ENCODE peak calls at places on chromosome 6, in four cellular contexts. M is PC-3, F is OCI-LY7, D is hepatocyte. C is an unnamed sample.

GRCh38 chr6:93040375-93040774 is 379.0 kb downstream of the EPHA7 start:
- DNase-seq in M (peak), F (no peak), D (no peak), C (no peak)

GRCh38 chr6:36728289-36729168 is 30.9 kb downstream of the RAB44 start:
- DNase-seq in M (no peak), F (no peak), D (no peak), C (no peak)

GRCh38 chr6:119311514-119312142 is 37.9 kb downstream of the MAN1A1 start:
- DNase-seq in M (no peak), F (no peak), D (no peak), C (no peak)

GRCh38 chr6:111846511-111847409 is 26.5 kb downstream of the FYN start:
- DNase-seq in M (no peak), F (no peak), D (no peak), C (no peak)

GRCh38 chr6:48080227-48081009 is 30.6 kb downstream of the PTCHD4 start:
- DNase-seq in M (peak), F (no peak), D (no peak), C (no peak)

GRCh38 chr6:118580585-118581419 is 32.7 kb downstream of the PLN start:
- DNase-seq in M (peak), F (peak), D (peak), C (peak)

GRCh38 chr6:124480021-124480430 is 482.2 kb upstream of the RNF217 start:
- DNase-seq in M (no peak), F (no peak), D (no peak), C (no peak)

GRCh38 chr6:165746331-165746730 is 83.3 kb upstream of the PDE10A start:
- DNase-seq in M (no peak), F (no peak), D (no peak), C (no peak)

GRCh38 chr6:44217332-44218143 is 812 bp downstream of the MYMX start:
- DNase-seq in M (no peak), F (no peak), D (no peak), C (no peak)

GRCh38 chr6:33198853-33199436 is 1.5 kb downstream of the RXRB start:
- DNase-seq in M (no peak), F (no peak), D (no peak), C (no peak)

GRCh38 chr6:133854633-133855598 is 34.0 kb upstream of the TCF21 start:
- DNase-seq in M (no peak), F (no peak), D (peak), C (peak)

GRCh38 chr6:107491791-107492674 is 2.1 kb downstream of the SOBP start:
- DNase-seq in M (no peak), F (no peak), D (no peak), C (no peak)

GRCh38 chr6:8192067-8192466 is 89.7 kb upstream of the EEF1E1 start:
- DNase-seq in M (no peak), F (no peak), D (no peak), C (no peak)

GRCh38 chr6:11918021-11918738 is 93.9 kb upstream of the HIVEP1 start:
- DNase-seq in M (no peak), F (no peak), D (peak), C (no peak)

GRCh38 chr6:145763742-145764141 is 28.4 kb upstream of the EPM2A start:
- DNase-seq in M (no peak), F (no peak), D (no peak), C (no peak)

GRCh38 chr6:26243132-26243531 is 121.9 kb upstream of the BTN3A2 start:
- DNase-seq in M (peak), F (no peak), D (peak), C (no peak)

GRCh38 chr6:684831-685636 is 7.9 kb downstream of the EXOC2 start:
- DNase-seq in M (no peak), F (no peak), D (no peak), C (peak)

GRCh38 chr6:165704001-165704748 is 41.1 kb upstream of the PDE10A start:
- DNase-seq in M (no peak), F (no peak), D (no peak), C (peak)

GRCh38 chr6:158660331-158660730 is 10.5 kb downstream of the SYTL3 start:
- DNase-seq in M (peak), F (peak), D (peak), C (peak)

GRCh38 chr6:12993283-12993898 is 276.8 kb downstream of the PHACTR1 start:
- DNase-seq in M (no peak), F (no peak), D (no peak), C (no peak)

GRCh38 chr6:157552171-157552747 is 171.3 kb downstream of the ZDHHC14 start:
- DNase-seq in M (peak), F (no peak), D (no peak), C (no peak)

GRCh38 chr6:43954311-43955131 is 172.7 kb downstream of the MRPL14 start:
- DNase-seq in M (no peak), F (no peak), D (no peak), C (no peak)

GRCh38 chr6:139996253-139996834 is 621.9 kb upstream of the CITED2 start:
- DNase-seq in M (no peak), F (peak), D (peak), C (peak)
- TF ChIP-seq EZH2phosphoT487 in M (no peak), F (no peak), D (no peak), C (no peak)

GRCh38 chr6:109311481-109311880 is 70.8 kb downstream of the CD164 start:
- DNase-seq in M (no peak), F (no peak), D (no peak), C (no peak)

GRCh38 chr6:109305028-109305427 is 77.2 kb downstream of the CD164 start:
- DNase-seq in M (no peak), F (no peak), D (no peak), C (no peak)

GRCh38 chr6:109306733-109307132 is 75.5 kb downstream of the CD164 start:
- DNase-seq in M (no peak), F (no peak), D (no peak), C (no peak)

GRCh38 chr6:109309917-109310316 is 72.3 kb downstream of the CD164 start:
- DNase-seq in M (no peak), F (peak), D (no peak), C (no peak)

GRCh38 chr6:109308018-109308492 is 74.2 kb downstream of the CD164 start:
- DNase-seq in M (peak), F (no peak), D (peak), C (no peak)
- TF ChIP-seq EZH2phosphoT487 in M (no peak), F (no peak), D (no peak), C (no peak)

GRCh38 chr6:99603421-99604160 is 3.0 kb upstream of the PRDM13 start:
- DNase-seq in M (no peak), F (no peak), D (peak), C (no peak)
- TF ChIP-seq EZH2phosphoT487 in M (no peak), F (peak), D (peak), C (no peak)

GRCh38 chr6:35248300-35248699 is 11.2 kb upstream of the ZNF76 start:
- DNase-seq in M (no peak), F (no peak), D (no peak), C (no peak)
- TF ChIP-seq EZH2phosphoT487 in M (no peak), F (no peak), D (no peak), C (no peak)

DNA sequence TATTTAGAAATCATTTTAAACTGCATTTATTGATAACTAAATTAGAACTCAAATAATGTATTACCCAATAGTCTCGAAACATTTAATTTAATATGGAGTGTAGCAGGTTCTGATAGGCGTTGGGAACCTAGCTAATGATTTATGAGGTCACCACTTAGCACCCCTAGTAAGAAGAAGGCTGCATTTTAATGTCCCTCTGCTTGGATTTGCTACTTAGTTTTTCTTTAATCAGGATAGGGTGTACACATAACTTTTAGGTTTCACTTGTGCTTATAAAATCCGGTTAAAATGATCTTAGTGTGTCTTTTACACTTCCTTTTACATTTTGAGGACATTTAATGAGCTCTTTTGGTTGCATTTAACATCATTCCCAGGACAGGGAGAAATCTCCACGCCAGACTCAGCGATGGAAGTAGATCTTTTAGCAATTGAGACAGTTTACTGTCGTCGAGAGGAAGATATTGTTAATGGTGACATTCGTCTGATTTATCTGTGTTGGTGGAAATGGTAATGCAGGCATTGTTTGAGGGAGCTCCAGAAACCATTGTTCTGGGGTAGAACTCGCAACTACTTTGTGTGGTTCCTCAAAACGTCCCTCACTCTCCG is 5.6 kb downstream of the TFAP2A start:
- DNase-seq in M (peak), F (no peak), D (no peak), C (no peak)
- TF ChIP-seq EZH2phosphoT487 in M (no peak), F (no peak), D (no peak), C (no peak)

GRCh38 chr6:52049252-52050050 is 38.0 kb downstream of the PKHD1 start:
- DNase-seq in M (peak), F (peak), D (peak), C (peak)
- TF ChIP-seq EZH2phosphoT487 in M (no peak), F (no peak), D (no peak), C (no peak)

GRCh38 chr6:109854541-109855308 is 123.4 kb upstream of the GPR6 start:
- DNase-seq in M (no peak), F (no peak), D (no peak), C (no peak)
- TF ChIP-seq EZH2phosphoT487 in M (no peak), F (no peak), D (no peak), C (no peak)

GRCh38 chr6:10170816-10171215 is 244.1 kb downstream of the TFAP2A start:
- DNase-seq in M (peak), F (no peak), D (no peak), C (no peak)

GRCh38 chr6:10174056-10174455 is 240.8 kb downstream of the TFAP2A start:
- DNase-seq in M (no peak), F (no peak), D (no peak), C (no peak)

GRCh38 chr6:10177703-10178102 is 237.2 kb downstream of the TFAP2A start:
- DNase-seq in M (peak), F (no peak), D (no peak), C (no peak)

GRCh38 chr6:10175330-10175729 is 239.5 kb downstream of the TFAP2A start:
- DNase-seq in M (peak), F (no peak), D (no peak), C (no peak)

DNA sequence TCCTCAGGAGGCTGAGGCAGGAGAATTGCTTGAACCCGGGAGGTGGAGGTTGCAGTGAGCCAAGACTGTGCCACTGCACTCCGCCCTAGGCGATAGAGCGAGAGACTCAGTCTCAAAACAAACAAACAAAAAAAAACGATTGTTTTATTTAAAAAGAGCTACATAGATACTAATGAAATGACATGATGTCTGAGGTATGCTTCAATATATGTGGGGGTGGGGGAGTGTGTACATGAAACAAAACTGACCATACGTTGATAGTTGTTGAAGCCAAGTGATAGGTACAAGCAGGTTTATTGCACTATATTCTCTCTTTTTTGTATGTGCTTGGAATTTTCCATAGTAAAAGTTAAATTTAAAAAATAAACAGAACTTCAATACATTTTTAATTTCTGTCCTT is 240.1 kb downstream of the TFAP2A start:
- DNase-seq in M (peak), F (no peak), D (no peak), C (no peak)
- TF ChIP-seq EZH2phosphoT487 in M (no peak), F (no peak), D (no peak), C (no peak)

GRCh38 chr6:81998432-81998831 is 246.0 kb upstream of the TENT5A start:
- DNase-seq in M (peak), F (no peak), D (no peak), C (no peak)
- TF ChIP-seq EZH2phosphoT487 in M (no peak), F (no peak), D (no peak), C (no peak)

DNA sequence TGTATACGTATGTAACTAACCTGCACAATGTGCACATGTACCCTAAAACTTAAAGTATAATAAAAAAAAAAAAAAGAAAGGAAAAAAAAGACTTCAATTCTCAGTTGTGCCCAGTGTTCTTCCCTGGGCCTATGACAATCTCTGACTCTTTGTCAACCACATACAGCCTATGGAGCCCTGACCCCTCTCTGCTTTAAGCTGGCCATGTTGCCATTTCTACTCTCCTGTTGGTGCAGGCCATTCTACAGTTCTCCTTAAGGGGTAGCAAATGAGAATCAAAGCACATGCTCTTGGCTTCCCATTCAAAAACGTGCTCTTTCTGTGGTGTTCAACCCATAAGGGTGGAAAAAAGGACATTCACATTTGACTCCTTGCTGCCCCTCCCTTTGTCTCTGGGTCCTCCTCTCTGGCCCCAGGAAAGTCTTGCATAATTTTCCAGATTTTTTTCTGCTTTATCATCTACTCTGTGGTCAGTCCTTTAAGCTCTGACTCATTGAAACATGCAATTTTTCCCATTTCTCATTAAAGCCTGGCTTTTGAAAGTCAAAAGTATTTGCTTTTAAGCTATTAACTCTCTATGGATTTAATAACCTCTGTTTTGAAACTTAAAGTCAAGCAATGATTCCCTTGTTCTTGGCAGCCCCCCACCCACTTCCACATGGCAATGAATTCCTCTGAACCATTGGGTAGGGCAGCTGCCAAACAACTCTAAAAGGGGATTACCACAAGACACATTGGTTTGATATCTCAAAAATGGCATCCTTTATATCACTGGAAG is 208.6 kb upstream of the MCHR2 start:
- DNase-seq in M (peak), F (no peak), D (peak), C (no peak)
- TF ChIP-seq EZH2phosphoT487 in M (no peak), F (no peak), D (no peak), C (no peak)

C was measured in MM.1S.